ENCODE peak calls at places on chromosomes 12 and 14, in five cellular contexts. One of them, this sample, is unnamed.

GRCh38 chr12:14959126-14959440 is 2.3 kb downstream of the ARHGDIB start:
- DNase-seq in stimulated activated CD4-positive, alpha-beta T cell treated with anti-CD3 and anti-CD28 coated beads, TNF-alpha, amount 100 ng/mL, for 48 hours: no peak
- DNase-seq in ELR: no peak
- DNase-seq in DMS79 treated with DMSO at 0.1 percent for 48 hours: no peak
- DNase-seq in HepG2: no peak
- DNase-seq in this sample: no peak

GRCh38 chr12:109731231-109731731 is 17.7 kb downstream of the FAM222A start:
- DNase-seq in stimulated activated CD4-positive, alpha-beta T cell treated with anti-CD3 and anti-CD28 coated beads, TNF-alpha, amount 100 ng/mL, for 48 hours: no peak
- DNase-seq in ELR: no peak
- DNase-seq in DMS79 treated with DMSO at 0.1 percent for 48 hours: no peak
- DNase-seq in HepG2: no peak
- DNase-seq in this sample: peak; percentile 56

GRCh38 chr12:15527201-15527782 is 205.0 kb downstream of the PTPRO start:
- DNase-seq in stimulated activated CD4-positive, alpha-beta T cell treated with anti-CD3 and anti-CD28 coated beads, TNF-alpha, amount 100 ng/mL, for 48 hours: no peak
- DNase-seq in ELR: peak; percentile 54
- DNase-seq in DMS79 treated with DMSO at 0.1 percent for 48 hours: no peak
- DNase-seq in HepG2: peak; percentile 28
- DNase-seq in this sample: peak; percentile 74

GRCh38 chr12:42684171-42685071 is 94.9 kb upstream of the PRICKLE1 start:
- DNase-seq in stimulated activated CD4-positive, alpha-beta T cell treated with anti-CD3 and anti-CD28 coated beads, TNF-alpha, amount 100 ng/mL, for 48 hours: no peak
- DNase-seq in ELR: no peak
- DNase-seq in DMS79 treated with DMSO at 0.1 percent for 48 hours: no peak
- DNase-seq in HepG2: no peak
- DNase-seq in this sample: no peak

GRCh38 chr12:26878661-26879119 is 45.7 kb upstream of the ITPR2 start:
- DNase-seq in stimulated activated CD4-positive, alpha-beta T cell treated with anti-CD3 and anti-CD28 coated beads, TNF-alpha, amount 100 ng/mL, for 48 hours: no peak
- DNase-seq in ELR: no peak
- DNase-seq in DMS79 treated with DMSO at 0.1 percent for 48 hours: peak; percentile 94
- DNase-seq in HepG2: no peak
- DNase-seq in this sample: peak; percentile 86

GRCh38 chr14:80664576-80664975 is 277.0 kb downstream of the CEP128 start:
- DNase-seq in stimulated activated CD4-positive, alpha-beta T cell treated with anti-CD3 and anti-CD28 coated beads, TNF-alpha, amount 100 ng/mL, for 48 hours: no peak
- DNase-seq in ELR: peak; percentile 79
- DNase-seq in DMS79 treated with DMSO at 0.1 percent for 48 hours: no peak
- DNase-seq in HepG2: peak; percentile 13
- DNase-seq in this sample: no peak

GRCh38 chr12:9742665-9743064 is 9.8 kb upstream of the CLECL1 start:
- DNase-seq in stimulated activated CD4-positive, alpha-beta T cell treated with anti-CD3 and anti-CD28 coated beads, TNF-alpha, amount 100 ng/mL, for 48 hours: no peak
- DNase-seq in ELR: no peak
- DNase-seq in DMS79 treated with DMSO at 0.1 percent for 48 hours: no peak
- DNase-seq in HepG2: no peak
- DNase-seq in this sample: no peak

GRCh38 chr14:61416587-61416986 is 95.2 kb downstream of the PRKCH start:
- DNase-seq in stimulated activated CD4-positive, alpha-beta T cell treated with anti-CD3 and anti-CD28 coated beads, TNF-alpha, amount 100 ng/mL, for 48 hours: no peak
- DNase-seq in ELR: no peak
- DNase-seq in DMS79 treated with DMSO at 0.1 percent for 48 hours: no peak
- DNase-seq in HepG2: no peak
- DNase-seq in this sample: no peak

GRCh38 chr14:100525615-100526014 is 61.6 kb downstream of the BEGAIN start:
- DNase-seq in stimulated activated CD4-positive, alpha-beta T cell treated with anti-CD3 and anti-CD28 coated beads, TNF-alpha, amount 100 ng/mL, for 48 hours: no peak
- DNase-seq in ELR: no peak
- DNase-seq in DMS79 treated with DMSO at 0.1 percent for 48 hours: no peak
- DNase-seq in HepG2: no peak
- DNase-seq in this sample: peak; percentile 49

GRCh38 chr12:42946776-42947435 is 357.4 kb upstream of the PRICKLE1 start:
- DNase-seq in stimulated activated CD4-positive, alpha-beta T cell treated with anti-CD3 and anti-CD28 coated beads, TNF-alpha, amount 100 ng/mL, for 48 hours: no peak
- DNase-seq in ELR: no peak
- DNase-seq in DMS79 treated with DMSO at 0.1 percent for 48 hours: no peak
- DNase-seq in HepG2: no peak
- DNase-seq in this sample: no peak

GRCh38 chr12:26121841-26122680 is 2.8 kb downstream of the BHLHE41 start:
- DNase-seq in stimulated activated CD4-positive, alpha-beta T cell treated with anti-CD3 and anti-CD28 coated beads, TNF-alpha, amount 100 ng/mL, for 48 hours: no peak
- DNase-seq in ELR: peak; percentile 20
- DNase-seq in DMS79 treated with DMSO at 0.1 percent for 48 hours: no peak
- DNase-seq in HepG2: no peak
- DNase-seq in this sample: no peak

GRCh38 chr12:88940854-88941253 is 360.6 kb upstream of the KITLG start:
- DNase-seq in stimulated activated CD4-positive, alpha-beta T cell treated with anti-CD3 and anti-CD28 coated beads, TNF-alpha, amount 100 ng/mL, for 48 hours: no peak
- DNase-seq in ELR: no peak
- DNase-seq in DMS79 treated with DMSO at 0.1 percent for 48 hours: no peak
- DNase-seq in HepG2: no peak
- DNase-seq in this sample: no peak

GRCh38 chr14:20802341-20803084 is at the start of gene RNASE1:
- DNase-seq in stimulated activated CD4-positive, alpha-beta T cell treated with anti-CD3 and anti-CD28 coated beads, TNF-alpha, amount 100 ng/mL, for 48 hours: no peak
- DNase-seq in ELR: no peak
- DNase-seq in DMS79 treated with DMSO at 0.1 percent for 48 hours: no peak
- DNase-seq in HepG2: peak; percentile 33
- DNase-seq in this sample: no peak

GRCh38 chr12:68236421-68237059 is 10.9 kb upstream of the IL26 start:
- DNase-seq in stimulated activated CD4-positive, alpha-beta T cell treated with anti-CD3 and anti-CD28 coated beads, TNF-alpha, amount 100 ng/mL, for 48 hours: no peak
- DNase-seq in ELR: peak; percentile 16
- DNase-seq in DMS79 treated with DMSO at 0.1 percent for 48 hours: peak; percentile 26
- DNase-seq in HepG2: peak; percentile 27
- DNase-seq in this sample: no peak

GRCh38 chr14:91310620-91311283 is 66.2 kb upstream of the GPR68 start:
- DNase-seq in stimulated activated CD4-positive, alpha-beta T cell treated with anti-CD3 and anti-CD28 coated beads, TNF-alpha, amount 100 ng/mL, for 48 hours: no peak
- DNase-seq in ELR: no peak
- DNase-seq in DMS79 treated with DMSO at 0.1 percent for 48 hours: no peak
- DNase-seq in HepG2: no peak
- DNase-seq in this sample: no peak

GRCh38 chr14:98736701-98737338 is 535.2 kb downstream of the BCL11B start:
- DNase-seq in stimulated activated CD4-positive, alpha-beta T cell treated with anti-CD3 and anti-CD28 coated beads, TNF-alpha, amount 100 ng/mL, for 48 hours: no peak
- DNase-seq in ELR: no peak
- DNase-seq in DMS79 treated with DMSO at 0.1 percent for 48 hours: peak; percentile 87
- DNase-seq in HepG2: no peak
- DNase-seq in this sample: no peak

GRCh38 chr14:79084861-79085260 is 914.7 kb downstream of the NRXN3 start:
- DNase-seq in stimulated activated CD4-positive, alpha-beta T cell treated with anti-CD3 and anti-CD28 coated beads, TNF-alpha, amount 100 ng/mL, for 48 hours: no peak
- DNase-seq in ELR: no peak
- DNase-seq in DMS79 treated with DMSO at 0.1 percent for 48 hours: no peak
- DNase-seq in HepG2: no peak
- DNase-seq in this sample: no peak

This sample was measured in cardiac septum.